ENCODE peak calls at places on chromosomes 2 and 18, in four cellular contexts. D is cardiac muscle cell, H is smooth muscle cell of the brain vasculature, F is fibroblast of mammary gland. G is an unnamed sample.

GRCh38 chr2:24273598-24273997 is 86.7 kb downstream of the ITSN2 start:
- DNase-seq in F (no peak), D (peak; percentile 6), H (no peak), G (no peak)

GRCh38 chr2:54549912-54550518 is 93.9 kb downstream of the SPTBN1 start:
- DNase-seq in F (no peak), D (no peak), H (no peak), G (no peak)

GRCh38 chr2:129180124-129180716 is 799.2 kb upstream of the RAB6C start:
- DNase-seq in H (no peak), F (no peak), D (no peak), G (no peak)

GRCh38 chr2:176075476-176075875 is 8.3 kb downstream of the EVX2 start:
- DNase-seq in H (no peak), F (no peak), D (no peak), G (no peak)

GRCh38 chr2:10452334-10452733 is 4.2 kb upstream of the ODC1 start:
- DNase-seq in F (peak; percentile 88), H (no peak), D (peak; percentile 73), G (no peak)

GRCh38 chr2:1995584-1995983 is 251.3 kb upstream of the PXDN start:
- DNase-seq in H (no peak), F (no peak), D (no peak), G (no peak)

GRCh38 chr2:164692114-164692513 is 70.8 kb upstream of the GRB14 start:
- DNase-seq in F (no peak), D (no peak), H (no peak), G (no peak)

GRCh38 chr2:122205637-122206036 is 450.2 kb downstream of the TSN start:
- DNase-seq in F (no peak), H (no peak), D (peak; percentile 75), G (no peak)

GRCh38 chr2:10531874-10532273 is 83.7 kb upstream of the ODC1 start:
- DNase-seq in D (no peak), H (no peak), F (no peak), G (no peak)

GRCh38 chr2:16900405-16901025 is 234.9 kb upstream of the CYRIA start:
- DNase-seq in H (no peak), F (no peak), D (peak; percentile 2), G (peak; percentile 4)

GRCh38 chr2:232883116-232883721 is 13.2 kb downstream of the SNORC start:
- DNase-seq in F (no peak), D (no peak), H (no peak), G (no peak)

GRCh38 chr2:101802329-101802728 is 104.8 kb downstream of the MAP4K4 start:
- DNase-seq in H (no peak), F (peak; percentile 28), D (no peak), G (no peak)

GRCh38 chr18:9649164-9649540 is 34.8 kb upstream of the PPP4R1 start:
- DNase-seq in H (no peak), F (no peak), D (no peak), G (no peak)

GRCh38 chr18:10055125-10055750 is 141.4 kb downstream of the VAPA start:
- DNase-seq in H (no peak), D (no peak), F (peak; percentile 59), G (no peak)